ENCODE peak calls at places on chromosomes 2 and 18, in eight cellular contexts. L is stimulated activated CD4-positive, alpha-beta T cell treated with anti-CD3 and anti-CD28 coated beads, Interleukin-1b, Interleukin-23, amount 100 ng/mL, for 24 hours; B is body of pancreas; A is amniotic stem cell; W is cerebellum; G is MM.1S; T is GOT3; R is activated T-cell treated with anti-CD3 and anti-CD28 coated beads for 48 hours. Q is an unnamed sample.

GRCh38 chr18:55256568-55257289 is 297.5 kb upstream of the CCDC68 start:
- DNase-seq in L (no peak), B (no peak), A (no peak), W (no peak), G (no peak), T (no peak), R (no peak), Q (no peak)

GRCh38 chr2:240435955-240436625 is 627 bp downstream of the GPC1 start:
- DNase-seq in L (no peak), B (peak; percentile 45), A (no peak), W (peak; percentile 15), G (no peak), T (no peak), R (no peak), Q (no peak)

GRCh38 chr2:237280235-237280634 is 133.7 kb downstream of the COL6A3 start:
- DNase-seq in L (no peak), B (no peak), A (peak; percentile 87), W (no peak), G (no peak), T (peak; percentile 39), R (no peak), Q (peak; percentile 94)

GRCh38 chr2:115303-115702 is 69.0 kb upstream of the FAM110C start:
- DNase-seq in L (no peak), B (no peak), A (no peak), W (no peak), G (no peak), T (no peak), R (no peak), Q (no peak)

GRCh38 chr2:16522031-16522818 is 143.4 kb downstream of the CYRIA start:
- DNase-seq in L (no peak), B (no peak), A (no peak), W (no peak), G (no peak), T (no peak), R (no peak), Q (no peak)

GRCh38 chr18:76208632-76209308 is 286.3 kb downstream of the ZNF516 start:
- DNase-seq in L (no peak), B (no peak), A (no peak), W (no peak), G (peak; percentile 44), T (no peak), R (no peak), Q (no peak)

GRCh38 chr2:122670932-122671331 is 915.5 kb downstream of the TSN start:
- DNase-seq in L (no peak), B (no peak), A (no peak), W (no peak), G (no peak), T (no peak), R (no peak), Q (no peak)

GRCh38 chr2:226325541-226325940 is 474.1 kb downstream of the IRS1 start:
- DNase-seq in L (no peak), B (no peak), A (no peak), W (no peak), G (no peak), T (no peak), R (no peak), Q (no peak)

GRCh38 chr2:188577231-188577630 is 285.6 kb downstream of the GULP1 start:
- DNase-seq in L (no peak), B (no peak), A (no peak), W (no peak), G (no peak), T (no peak), R (no peak), Q (no peak)

GRCh38 chr18:8871484-8871883 is 166.1 kb downstream of the MTCL1 start:
- DNase-seq in L (no peak), B (no peak), A (no peak), W (no peak), G (no peak), T (no peak), R (no peak), Q (no peak)

GRCh38 chr2:159605441-159606178 is 10.7 kb downstream of the BAZ2B start:
- DNase-seq in L (no peak), B (no peak), A (no peak), W (no peak), G (no peak), T (no peak), R (no peak), Q (no peak)

GRCh38 chr18:78611869-78612268 is 367.7 kb upstream of the SALL3 start:
- DNase-seq in L (no peak), B (no peak), A (no peak), W (no peak), G (no peak), T (no peak), R (no peak), Q (no peak)

GRCh38 chr2:159891917-159892691 is 94.1 kb upstream of the CD302 start:
- DNase-seq in L (no peak), B (no peak), A (peak; percentile 29), W (no peak), G (peak; percentile 14), T (no peak), R (no peak), Q (peak; percentile 53)

GRCh38 chr2:219803294-219803693 is 175.9 kb downstream of the SLC4A3 start:
- DNase-seq in L (no peak), B (no peak), A (no peak), W (no peak), G (no peak), T (no peak), R (no peak), Q (peak; percentile 24)

GRCh38 chr2:165205865-165206264 is 2.0 kb upstream of the SCN3A start:
- DNase-seq in L (no peak), B (no peak), A (no peak), W (no peak), G (peak; percentile 55), T (no peak), R (no peak), Q (no peak)

GRCh38 chr2:196076778-196077568 is 8.3 kb upstream of the DNAH7 start:
- DNase-seq in L (no peak), B (no peak), A (no peak), W (no peak), G (no peak), T (no peak), R (no peak), Q (no peak)

GRCh38 chr18:38930881-38931753 is 1365.5 kb upstream of the CELF4 start:
- DNase-seq in L (no peak), B (no peak), A (no peak), W (no peak), G (no peak), T (no peak), R (no peak), Q (no peak)

GRCh38 chr18:29840101-29840500 is 1202.4 kb downstream of the DSC3 start:
- DNase-seq in L (no peak), B (no peak), A (no peak), W (no peak), G (no peak), T (no peak), R (no peak), Q (peak; percentile 67)

GRCh38 chr2:144078091-144078490 is 441.8 kb downstream of the ZEB2 start:
- DNase-seq in L (no peak), B (no peak), A (no peak), W (no peak), G (no peak), T (no peak), R (no peak), Q (peak; percentile 58)

GRCh38 chr2:236166157-236166780 is 1.9 kb downstream of the GBX2 start:
- DNase-seq in L (no peak), B (no peak), A (no peak), W (no peak), G (no peak), T (no peak), R (no peak), Q (no peak)

GRCh38 chr2:67526283-67526682 is 129.2 kb downstream of the ETAA1 start:
- DNase-seq in L (no peak), B (no peak), A (no peak), W (no peak), G (no peak), T (no peak), R (no peak), Q (no peak)

GRCh38 chr2:25251461-25252273 is 83.3 kb upstream of the POMC start:
- DNase-seq in L (peak; percentile 25), B (peak; percentile 61), A (no peak), W (peak; percentile 19), G (peak; percentile 7), T (no peak), R (peak; percentile 42), Q (peak; percentile 39)

GRCh38 chr2:45237850-45238542 is 228.7 kb upstream of the SIX2 start:
- DNase-seq in L (peak; percentile 5), B (no peak), A (peak; percentile 68), W (no peak), G (peak; percentile 47), T (peak; percentile 36), R (peak; percentile 19), Q (peak; percentile 99)

GRCh38 chr2:98085649-98086048 is 1.3 kb upstream of the VWA3B start:
- DNase-seq in L (no peak), B (peak; percentile 29), A (no peak), W (no peak), G (no peak), T (no peak), R (no peak), Q (no peak)

GRCh38 chr2:1731512-1731962 is 12.8 kb downstream of the PXDN start:
- DNase-seq in L (no peak), B (no peak), A (peak; percentile 51), W (no peak), G (no peak), T (no peak), R (no peak), Q (peak; percentile 88)

GRCh38 chr2:30691091-30691947 is 115.9 kb downstream of the CAPN13 start:
- DNase-seq in L (no peak), B (no peak), A (no peak), W (no peak), G (no peak), T (no peak), R (no peak), Q (no peak)

GRCh38 chr2:10897956-10898355 is 13.8 kb upstream of the KCNF1 start:
- DNase-seq in L (no peak), B (no peak), A (no peak), W (no peak), G (no peak), T (no peak), R (no peak), Q (no peak)

GRCh38 chr18:9210996-9211395 is 74.4 kb downstream of the ANKRD12 start:
- DNase-seq in L (no peak), B (no peak), A (no peak), W (no peak), G (no peak), T (no peak), R (no peak), Q (no peak)

GRCh38 chr18:46686186-46686585 is 29.2 kb upstream of the LOXHD1 start:
- DNase-seq in L (no peak), B (no peak), A (no peak), W (no peak), G (no peak), T (no peak), R (no peak), Q (no peak)

GRCh38 chr2:205387350-205388045 is 294.8 kb upstream of the NRP2 start:
- DNase-seq in L (no peak), B (no peak), A (no peak), W (no peak), G (no peak), T (no peak), R (no peak), Q (no peak)